ENCODE peak calls at places on chromosomes 11 and 22, in eight cellular contexts. C, P, D, Y, I, F, S and W are unnamed samples.

GRCh38 chr11:103035656-103036434 is 56.1 kb downstream of the DCUN1D5 start:
- DNase-seq in C (peak), P (peak), D (no peak), Y (no peak), I (no peak), F (peak), S (peak), W (peak)

GRCh38 chr11:104159356-104159755 is 4.6 kb downstream of the PDGFD start:
- DNase-seq in C (no peak), P (no peak), D (no peak), Y (no peak), I (no peak), F (no peak), S (no peak), W (peak)

GRCh38 chr11:114219559-114220349 is 76.4 kb upstream of the NNMT start:
- DNase-seq in C (no peak), P (peak), D (no peak), Y (no peak), I (no peak), F (peak), S (no peak), W (peak)

GRCh38 chr11:37110383-37110782 is 512.3 kb upstream of the RAG2 start:
- DNase-seq in C (no peak), P (no peak), D (no peak), Y (no peak), I (no peak), F (no peak), S (no peak), W (no peak)

GRCh38 chr11:93198221-93198650 is 445 bp upstream of the SLC36A4 start:
- DNase-seq in C (no peak), P (peak), D (no peak), Y (no peak), I (no peak), F (peak), S (no peak), W (peak)

GRCh38 chr22:43325176-43325575 is 18.0 kb downstream of the SCUBE1 start:
- DNase-seq in C (no peak), P (no peak), D (peak), Y (no peak), I (no peak), F (no peak), S (no peak), W (no peak)

GRCh38 chr11:88535916-88536547 is 198.5 kb upstream of the CTSC start:
- DNase-seq in C (no peak), P (peak), D (no peak), Y (no peak), I (no peak), F (no peak), S (peak), W (peak)

GRCh38 chr11:71307811-71308645 is 55.7 kb upstream of the SHANK2 start:
- DNase-seq in C (no peak), P (no peak), D (no peak), Y (no peak), I (no peak), F (no peak), S (no peak), W (no peak)

GRCh38 chr11:2698386-2699184 is 1.2 kb downstream of the KCNQ1OT1 start:
- DNase-seq in C (no peak), P (no peak), D (no peak), Y (peak), I (no peak), F (no peak), S (no peak), W (no peak)
- TF ChIP-seq CTCF in C (no peak), P (no peak), D (no peak), Y (no peak), I (no peak), F (peak), S (no peak), W (peak)

GRCh38 chr22:50244420-50245213 is at the start of gene TUBGCP6:
- DNase-seq in C (peak), P (peak), D (peak), Y (peak), I (peak), F (peak), S (peak), W (peak)
- TF ChIP-seq CTCF in C (no peak), P (no peak), D (peak), Y (peak), I (peak), F (peak), S (peak), W (peak)

DNA sequence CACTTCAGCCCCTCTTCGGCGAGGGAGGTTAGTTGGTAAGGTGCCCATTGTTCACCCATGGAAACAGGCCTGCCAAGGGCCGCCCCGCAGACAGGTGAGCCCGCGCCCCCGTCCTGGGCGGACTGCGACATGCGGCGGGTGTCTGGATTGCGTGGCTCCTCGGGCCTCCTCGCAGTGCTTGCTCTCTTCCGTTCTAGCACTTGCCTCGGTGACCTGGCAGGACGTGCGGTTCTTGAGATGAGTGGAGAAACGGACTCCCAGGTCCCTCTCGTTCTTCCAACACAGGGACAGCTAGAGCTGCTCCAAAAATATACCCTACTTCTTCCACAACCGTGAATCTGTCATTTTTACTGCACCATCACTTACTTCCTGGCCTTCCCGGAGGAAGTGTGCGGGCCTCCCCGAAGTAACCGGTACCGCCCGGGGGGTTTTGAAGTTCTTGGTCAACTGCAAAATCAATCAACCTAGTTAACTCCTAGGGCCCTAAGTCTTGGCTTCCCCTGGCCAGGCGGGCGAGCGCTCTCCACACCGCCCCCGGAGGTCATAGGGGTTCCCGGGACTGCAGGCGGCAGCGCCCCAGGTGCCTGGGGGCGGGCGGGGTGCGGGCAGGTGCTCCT is 745 bp upstream of the ZBTB44 start:
- DNase-seq in C (peak), P (no peak), D (peak), Y (peak), I (peak), F (no peak), S (no peak), W (peak)
- TF ChIP-seq CTCF in C (no peak), P (no peak), D (no peak), Y (no peak), I (no peak), F (no peak), S (no peak), W (no peak)

GRCh38 chr22:19962246-19962908 is 20.8 kb upstream of the TXNRD2 start:
- DNase-seq in C (peak), P (peak), D (peak), Y (peak), I (peak), F (peak), S (no peak), W (peak)
- TF ChIP-seq CTCF in C (peak), P (peak), D (peak), Y (peak), I (peak), F (peak), S (peak), W (peak)

DNA sequence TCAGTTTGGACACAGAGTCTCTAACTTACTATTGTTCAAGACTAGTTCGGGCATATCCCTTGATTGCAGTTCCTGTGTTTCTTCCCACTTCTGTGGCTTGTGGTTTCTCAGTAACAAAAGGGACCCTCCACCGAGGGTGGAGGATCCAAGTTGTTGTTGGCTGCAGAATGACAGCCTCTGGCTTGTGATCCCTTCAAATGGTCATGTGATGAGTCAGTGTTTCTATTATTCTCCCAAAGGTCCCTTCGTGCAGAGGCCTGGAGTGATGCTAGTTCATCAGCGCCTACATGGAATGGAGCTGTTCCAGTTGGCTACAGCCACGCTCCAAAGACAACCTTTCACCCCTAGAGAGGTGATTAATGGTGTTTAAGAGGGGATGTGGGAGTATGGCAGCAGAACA is 2.6 kb upstream of the VWCE start:
- DNase-seq in C (peak), P (peak), D (no peak), Y (no peak), I (no peak), F (peak), S (peak), W (peak)
- TF ChIP-seq CTCF in C (no peak), P (no peak), D (no peak), Y (no peak), I (no peak), F (no peak), S (no peak), W (no peak)

DNA sequence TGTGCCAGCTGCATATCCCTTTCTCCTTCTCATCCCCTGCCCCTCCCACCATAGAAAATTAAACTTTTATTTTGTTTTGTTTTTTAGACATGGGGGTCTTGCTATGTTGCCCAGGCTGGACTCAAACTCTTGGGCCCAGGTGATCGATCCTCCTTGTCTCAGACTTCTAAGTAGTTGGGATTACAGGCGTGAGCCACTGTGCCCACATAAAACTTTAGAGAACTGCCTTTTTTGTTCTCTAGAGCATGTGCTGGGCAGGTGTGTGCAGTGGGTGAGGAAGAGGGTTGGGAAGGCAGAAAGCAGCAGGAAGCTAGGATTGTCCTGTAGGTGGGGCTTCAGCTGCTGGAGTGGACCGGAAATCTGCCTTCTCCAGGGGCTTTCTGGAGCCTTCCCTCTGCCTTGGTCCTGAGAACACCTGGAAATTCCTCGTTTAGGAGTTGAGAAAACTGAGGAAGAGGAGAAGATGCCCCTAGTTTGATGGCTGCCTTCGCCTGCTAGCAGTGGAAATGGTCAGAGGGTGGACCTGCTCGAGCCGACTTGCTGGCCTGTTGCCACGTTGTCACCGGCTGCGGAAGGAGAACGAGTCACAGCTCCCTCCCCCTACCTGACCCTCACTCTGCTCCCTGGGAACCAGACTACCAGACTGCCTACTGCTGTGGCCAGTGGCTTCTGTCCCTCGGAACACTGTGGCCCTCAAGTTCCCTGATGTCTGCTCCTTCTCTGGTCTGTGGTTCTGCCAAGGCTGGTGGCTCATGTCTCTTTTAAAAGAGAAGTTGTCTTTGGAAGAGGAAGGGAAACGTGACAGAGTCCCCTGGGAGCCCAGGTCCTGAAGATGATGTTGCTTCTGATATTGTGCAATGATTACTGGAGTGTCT is 4.0 kb downstream of the ST14 start:
- DNase-seq in C (no peak), P (no peak), D (no peak), Y (no peak), I (peak), F (no peak), S (no peak), W (no peak)
- TF ChIP-seq CTCF in C (no peak), P (no peak), D (no peak), Y (no peak), I (no peak), F (peak), S (no peak), W (peak)

GRCh38 chr11:61828379-61828628 is 204 bp downstream of the FADS2 start:
- DNase-seq in C (no peak), P (no peak), D (no peak), Y (no peak), I (no peak), F (no peak), S (no peak), W (no peak)

GRCh38 chr11:61830318-61831105 is 2.4 kb downstream of the FADS2 start:
- DNase-seq in C (no peak), P (no peak), D (no peak), Y (no peak), I (no peak), F (no peak), S (no peak), W (peak)

GRCh38 chr11:61829806-61830205 is 1.7 kb downstream of the FADS2 start:
- DNase-seq in C (no peak), P (no peak), D (no peak), Y (no peak), I (no peak), F (no peak), S (no peak), W (no peak)

GRCh38 chr11:61827573-61828378 is at the start of gene FADS2:
- DNase-seq in C (peak), P (peak), D (peak), Y (peak), I (peak), F (peak), S (peak), W (peak)

DNA sequence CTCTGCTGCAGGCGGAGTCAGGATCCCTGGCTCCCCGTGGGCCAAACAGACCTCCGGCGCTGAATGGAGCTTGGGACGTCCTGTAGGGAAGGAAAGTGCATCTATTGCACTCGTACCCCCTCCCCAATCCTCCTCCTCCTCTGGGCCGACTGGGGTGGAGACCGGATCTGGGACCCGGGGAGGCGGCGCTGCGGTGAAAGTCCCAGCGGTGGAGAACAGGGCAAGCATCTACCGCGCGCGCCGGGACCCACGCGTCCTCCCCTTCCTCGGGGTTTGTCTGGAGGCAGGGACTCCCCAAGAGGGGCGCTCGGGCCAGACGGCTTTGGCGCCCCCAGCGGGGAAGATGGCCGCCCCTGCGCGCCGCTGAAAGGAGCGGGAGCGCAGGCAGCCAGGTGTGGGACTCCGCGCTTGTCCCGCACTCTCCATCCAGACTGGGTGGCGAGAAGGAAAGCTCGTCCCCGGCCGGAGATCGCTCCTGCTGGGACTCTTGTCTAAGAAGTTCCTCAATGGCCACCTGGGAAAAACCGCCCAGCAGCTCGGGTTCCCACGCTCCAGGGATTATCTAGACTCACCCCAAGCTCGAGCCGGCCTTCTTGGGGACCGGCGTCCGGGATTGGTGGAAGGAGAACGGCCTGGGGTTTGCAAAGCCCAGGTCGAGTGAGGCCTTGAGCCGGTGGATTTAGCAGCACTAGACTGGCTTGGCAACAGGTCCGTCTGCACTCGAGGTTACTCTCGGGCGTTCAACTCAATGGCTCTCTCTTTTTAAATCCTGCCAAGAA is 718 bp downstream of the FADS2 start:
- DNase-seq in C (peak), P (peak), D (peak), Y (peak), I (no peak), F (no peak), S (no peak), W (peak)
- TF ChIP-seq CTCF in C (peak), P (peak), D (peak), Y (peak), I (no peak), F (peak), S (peak), W (peak)

GRCh38 chr22:25712661-25713400 is 29.2 kb upstream of the MYO18B start:
- DNase-seq in C (no peak), P (no peak), D (no peak), Y (no peak), I (no peak), F (no peak), S (no peak), W (no peak)

GRCh38 chr22:25706197-25706596 is 35.8 kb upstream of the MYO18B start:
- DNase-seq in C (no peak), P (no peak), D (no peak), Y (no peak), I (no peak), F (no peak), S (no peak), W (no peak)

GRCh38 chr22:25710501-25710900 is 31.5 kb upstream of the MYO18B start:
- DNase-seq in C (no peak), P (no peak), D (no peak), Y (no peak), I (no peak), F (no peak), S (no peak), W (no peak)

GRCh38 chr22:25711491-25711890 is 30.5 kb upstream of the MYO18B start:
- DNase-seq in C (no peak), P (no peak), D (no peak), Y (no peak), I (no peak), F (no peak), S (no peak), W (no peak)

GRCh38 chr22:25709758-25710157 is 32.2 kb upstream of the MYO18B start:
- DNase-seq in C (no peak), P (no peak), D (no peak), Y (no peak), I (no peak), F (no peak), S (no peak), W (no peak)
- TF ChIP-seq CTCF in C (no peak), P (no peak), D (no peak), Y (no peak), I (no peak), F (no peak), S (no peak), W (no peak)

DNA sequence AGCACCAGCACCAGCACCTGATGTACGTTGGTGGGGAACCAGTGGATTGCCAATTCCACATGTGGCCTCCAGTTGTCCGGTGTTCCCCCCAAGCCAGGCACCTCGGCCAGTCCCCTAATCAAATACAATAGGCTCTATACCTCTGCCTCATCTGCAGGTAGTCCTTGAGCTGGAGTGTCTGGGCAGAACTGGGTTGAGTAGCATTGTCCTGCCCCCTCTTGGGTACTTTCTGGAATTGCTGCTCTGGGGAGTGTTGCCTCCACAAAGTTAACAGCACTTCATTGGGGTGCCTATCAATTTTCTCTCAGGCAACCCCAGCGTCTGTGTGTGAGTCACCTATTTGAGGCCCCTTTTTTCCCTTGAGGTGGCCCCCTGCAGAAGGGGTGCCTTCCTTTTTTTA is 413.0 kb upstream of the LARGE1 start:
- DNase-seq in C (no peak), P (no peak), D (no peak), Y (no peak), I (no peak), F (no peak), S (no peak), W (no peak)
- TF ChIP-seq CTCF in C (no peak), P (no peak), D (no peak), Y (peak), I (no peak), F (no peak), S (no peak), W (no peak)

GRCh38 chr22:37930270-37930951 is 23.0 kb downstream of the C22orf23 start:
- DNase-seq in C (no peak), P (no peak), D (peak), Y (no peak), I (no peak), F (no peak), S (no peak), W (peak)
- TF ChIP-seq CTCF in C (peak), P (peak), D (no peak), Y (peak), I (peak), F (peak), S (peak), W (peak)